ENCODE peak calls at places on chromosomes 1 and 21, in four cellular contexts. One of them, this sample, is unnamed.

GRCh38 chr21:43361493-43362296 is 65.2 kb downstream of the SIK1 start:
- DNase-seq in choroid plexus epithelial cell: peak
- DNase-seq in B cell: peak
- DNase-seq in astrocyte of the spinal cord: peak
- DNase-seq in this sample: peak

GRCh38 chr1:65952692-65953091 is 160.0 kb downstream of the PDE4B start:
- DNase-seq in choroid plexus epithelial cell: peak
- DNase-seq in astrocyte of the spinal cord: peak
- DNase-seq in B cell: no peak
- DNase-seq in this sample: no peak

GRCh38 chr1:225422795-225423517 is 4.9 kb downstream of the LBR start:
- DNase-seq in B cell: no peak
- DNase-seq in astrocyte of the spinal cord: no peak
- DNase-seq in choroid plexus epithelial cell: no peak
- DNase-seq in this sample: no peak

GRCh38 chr1:208203848-208204609 is 40.2 kb downstream of the PLXNA2 start:
- DNase-seq in astrocyte of the spinal cord: peak
- DNase-seq in B cell: no peak
- DNase-seq in choroid plexus epithelial cell: peak
- DNase-seq in this sample: no peak

GRCh38 chr1:87826639-87827345 is 498.1 kb downstream of the LMO4 start:
- DNase-seq in choroid plexus epithelial cell: peak
- DNase-seq in astrocyte of the spinal cord: peak
- DNase-seq in B cell: peak
- DNase-seq in this sample: peak

GRCh38 chr1:100458925-100459814 is 78.8 kb upstream of the GPR88 start:
- DNase-seq in astrocyte of the spinal cord: peak
- DNase-seq in choroid plexus epithelial cell: peak
- DNase-seq in B cell: peak
- DNase-seq in this sample: peak

GRCh38 chr1:212311836-212312497 is 26.8 kb downstream of the PPP2R5A start:
- DNase-seq in choroid plexus epithelial cell: no peak
- DNase-seq in B cell: no peak
- DNase-seq in astrocyte of the spinal cord: no peak
- DNase-seq in this sample: peak

GRCh38 chr1:165637427-165637826 is 6.4 kb downstream of the MGST3 start:
- DNase-seq in astrocyte of the spinal cord: peak
- DNase-seq in choroid plexus epithelial cell: peak
- DNase-seq in B cell: no peak
- DNase-seq in this sample: peak

GRCh38 chr1:27349784-27350672 is 8.2 kb downstream of the SYTL1 start:
- DNase-seq in astrocyte of the spinal cord: peak
- DNase-seq in B cell: peak
- DNase-seq in choroid plexus epithelial cell: peak
- DNase-seq in this sample: no peak

GRCh38 chr1:229664133-229664689 is 38.2 kb downstream of the URB2 start:
- DNase-seq in astrocyte of the spinal cord: peak
- DNase-seq in B cell: peak
- DNase-seq in choroid plexus epithelial cell: peak
- DNase-seq in this sample: peak

GRCh38 chr21:14755086-14755485 is 209.0 kb upstream of the SAMSN1 start:
- DNase-seq in B cell: no peak
- DNase-seq in choroid plexus epithelial cell: no peak
- DNase-seq in astrocyte of the spinal cord: no peak
- DNase-seq in this sample: no peak

GRCh38 chr1:175514309-175515001 is 228.9 kb downstream of the TNR start:
- DNase-seq in B cell: peak
- DNase-seq in astrocyte of the spinal cord: peak
- DNase-seq in choroid plexus epithelial cell: peak
- DNase-seq in this sample: no peak

GRCh38 chr1:25503551-25504426 is 39.6 kb upstream of the LDLRAP1 start:
- DNase-seq in B cell: peak
- DNase-seq in choroid plexus epithelial cell: no peak
- DNase-seq in astrocyte of the spinal cord: no peak
- DNase-seq in this sample: peak

GRCh38 chr1:217568200-217568599 is 62.7 kb downstream of the GPATCH2 start:
- DNase-seq in choroid plexus epithelial cell: no peak
- DNase-seq in astrocyte of the spinal cord: no peak
- DNase-seq in B cell: no peak
- DNase-seq in this sample: no peak

GRCh38 chr21:29104239-29104708 is 26.2 kb upstream of the MAP3K7CL start:
- DNase-seq in choroid plexus epithelial cell: peak
- DNase-seq in B cell: no peak
- DNase-seq in astrocyte of the spinal cord: no peak
- DNase-seq in this sample: no peak

GRCh38 chr1:223827193-223827663 is 18.5 kb downstream of the TP53BP2 start:
- DNase-seq in B cell: no peak
- DNase-seq in astrocyte of the spinal cord: no peak
- DNase-seq in choroid plexus epithelial cell: no peak
- DNase-seq in this sample: peak

GRCh38 chr1:234960722-234961467 is 167.7 kb downstream of the TOMM20 start:
- DNase-seq in choroid plexus epithelial cell: peak
- DNase-seq in B cell: no peak
- DNase-seq in astrocyte of the spinal cord: peak
- DNase-seq in this sample: no peak

GRCh38 chr1:42744030-42744413 is 4.0 kb upstream of the CLDN19 start:
- DNase-seq in astrocyte of the spinal cord: no peak
- DNase-seq in B cell: no peak
- DNase-seq in choroid plexus epithelial cell: no peak
- DNase-seq in this sample: no peak

GRCh38 chr21:42669069-42669468 is 15.6 kb downstream of the PDE9A start:
- DNase-seq in B cell: no peak
- DNase-seq in choroid plexus epithelial cell: no peak
- DNase-seq in astrocyte of the spinal cord: no peak
- DNase-seq in this sample: peak

DNA sequence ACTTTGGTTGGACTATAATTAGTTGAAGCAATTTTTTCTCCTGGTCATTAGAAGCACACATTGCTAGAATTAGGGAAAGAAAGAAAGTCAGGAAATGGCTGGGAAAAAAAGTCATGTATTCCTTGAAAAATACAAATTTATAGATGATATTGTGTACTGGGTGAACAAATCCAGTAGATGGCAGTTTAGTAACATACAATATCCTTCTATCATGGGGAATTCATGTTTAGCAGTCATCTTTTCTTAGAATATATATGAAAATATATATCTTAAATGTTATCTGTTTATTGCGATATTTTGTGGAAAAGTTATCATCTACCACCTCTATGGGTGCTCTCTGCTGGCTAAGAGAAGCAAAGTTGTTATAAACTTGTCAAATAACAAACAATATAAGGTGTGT is 13.1 kb upstream of the ZRANB2 start:
- DNase-seq in choroid plexus epithelial cell: peak
- DNase-seq in astrocyte of the spinal cord: peak
- DNase-seq in B cell: no peak
- DNase-seq in this sample: peak
- TF ChIP-seq CTCF in choroid plexus epithelial cell: peak
- TF ChIP-seq CTCF in astrocyte of the spinal cord: peak
- TF ChIP-seq CTCF in B cell: peak
- TF ChIP-seq CTCF in this sample: peak

DNA sequence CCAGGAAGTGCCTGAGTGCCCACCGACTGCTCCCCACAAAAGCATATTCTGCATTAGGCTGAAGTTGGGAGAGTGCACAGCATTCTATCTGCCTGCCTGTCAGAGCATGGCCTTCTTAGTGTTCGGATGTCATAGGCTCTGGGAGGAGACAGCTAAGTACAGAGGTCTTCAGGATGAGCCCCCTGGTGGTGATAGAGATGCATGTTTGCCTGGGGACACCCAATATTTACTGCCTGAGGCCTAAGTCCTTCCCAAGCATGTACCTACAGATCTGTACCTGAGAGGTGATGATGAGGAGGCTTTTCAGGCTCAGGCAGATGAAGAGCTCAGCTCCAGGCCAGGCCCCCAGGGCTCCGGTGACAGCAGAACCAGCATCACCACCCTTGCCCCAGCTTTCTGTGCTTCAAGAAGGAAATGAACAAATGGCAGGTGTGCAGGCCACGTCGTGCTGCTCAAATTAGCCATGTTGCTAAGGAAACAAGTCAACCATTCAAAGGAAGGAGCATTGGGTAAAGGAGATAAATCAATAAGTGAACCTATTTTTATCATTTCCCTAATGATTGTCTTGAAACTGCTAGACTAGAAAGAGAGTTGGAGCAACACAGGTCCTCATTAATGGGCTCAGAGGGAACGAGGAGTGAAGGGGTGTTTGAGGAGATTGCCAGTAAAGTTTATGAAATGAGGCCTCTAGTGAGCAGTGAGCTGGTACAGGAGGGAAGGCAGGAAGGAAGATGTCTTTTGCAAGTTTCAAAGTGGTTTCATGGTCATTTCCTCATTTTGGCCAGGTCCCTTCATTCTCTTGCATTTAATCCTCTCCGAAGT is 21.2 kb downstream of the CACNA1E start:
- DNase-seq in astrocyte of the spinal cord: no peak
- DNase-seq in B cell: peak
- DNase-seq in choroid plexus epithelial cell: peak
- DNase-seq in this sample: peak
- TF ChIP-seq CTCF in astrocyte of the spinal cord: peak
- TF ChIP-seq CTCF in B cell: peak
- TF ChIP-seq CTCF in choroid plexus epithelial cell: peak
- TF ChIP-seq CTCF in this sample: no peak

DNA sequence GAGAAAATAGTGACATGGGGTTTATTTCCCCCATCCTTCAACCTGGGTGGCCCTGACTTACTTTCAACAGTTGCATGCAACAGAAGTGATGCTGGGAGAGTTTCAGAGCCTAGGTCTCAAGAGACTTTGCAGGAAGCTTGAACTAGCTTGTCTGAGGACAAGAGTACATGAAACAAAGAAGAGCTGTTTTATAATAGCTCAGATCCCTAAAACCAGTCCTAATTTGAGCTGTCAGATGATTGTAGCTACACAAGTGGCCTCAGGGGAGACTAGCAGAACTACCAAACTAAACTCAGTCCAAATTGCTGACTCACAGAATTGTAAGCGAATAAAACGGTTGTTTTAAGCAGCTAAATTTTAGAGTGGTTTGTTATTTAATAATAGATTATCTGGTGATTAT is 17.1 kb downstream of the RC3H1 start:
- DNase-seq in astrocyte of the spinal cord: peak
- DNase-seq in B cell: peak
- DNase-seq in choroid plexus epithelial cell: peak
- DNase-seq in this sample: no peak
- TF ChIP-seq CTCF in astrocyte of the spinal cord: no peak
- TF ChIP-seq CTCF in B cell: no peak
- TF ChIP-seq CTCF in choroid plexus epithelial cell: no peak
- TF ChIP-seq CTCF in this sample: no peak

GRCh38 chr1:204529371-204529895 is 13.2 kb downstream of the MDM4 start:
- DNase-seq in B cell: no peak
- DNase-seq in astrocyte of the spinal cord: no peak
- DNase-seq in choroid plexus epithelial cell: no peak
- DNase-seq in this sample: no peak
- TF ChIP-seq CTCF in B cell: no peak
- TF ChIP-seq CTCF in astrocyte of the spinal cord: no peak
- TF ChIP-seq CTCF in choroid plexus epithelial cell: peak
- TF ChIP-seq CTCF in this sample: no peak

GRCh38 chr1:45585496-45586075 is 1.7 kb downstream of the NASP start:
- DNase-seq in astrocyte of the spinal cord: no peak
- DNase-seq in choroid plexus epithelial cell: no peak
- DNase-seq in B cell: no peak
- DNase-seq in this sample: no peak

GRCh38 chr1:45583666-45584350 is at the start of gene NASP:
- DNase-seq in choroid plexus epithelial cell: peak
- DNase-seq in B cell: peak
- DNase-seq in astrocyte of the spinal cord: peak
- DNase-seq in this sample: peak

GRCh38 chr1:45586769-45587168 is 2.9 kb downstream of the NASP start:
- DNase-seq in choroid plexus epithelial cell: no peak
- DNase-seq in B cell: no peak
- DNase-seq in astrocyte of the spinal cord: no peak
- DNase-seq in this sample: no peak

GRCh38 chr1:45584351-45585109 is 689 bp downstream of the NASP start:
- DNase-seq in astrocyte of the spinal cord: peak
- DNase-seq in B cell: peak
- DNase-seq in choroid plexus epithelial cell: peak
- DNase-seq in this sample: peak

DNA sequence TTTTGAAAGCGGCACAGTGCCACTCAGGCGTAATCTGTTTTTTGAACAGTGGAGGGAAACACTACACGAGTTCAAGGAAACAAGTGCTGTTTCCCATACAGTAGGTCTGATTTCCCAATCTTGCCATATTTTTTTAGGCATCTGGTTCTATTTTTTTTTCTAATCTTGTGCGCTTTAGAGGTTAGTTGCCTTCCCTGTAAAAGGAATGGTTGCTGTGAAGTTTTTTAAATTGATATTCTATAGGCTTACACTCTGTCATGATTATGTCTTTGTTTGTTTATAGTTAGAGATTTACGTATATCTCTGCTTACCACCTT is 1.2 kb downstream of the NASP start:
- DNase-seq in choroid plexus epithelial cell: no peak
- DNase-seq in astrocyte of the spinal cord: no peak
- DNase-seq in B cell: no peak
- DNase-seq in this sample: no peak
- TF ChIP-seq CTCF in choroid plexus epithelial cell: peak
- TF ChIP-seq CTCF in astrocyte of the spinal cord: no peak
- TF ChIP-seq CTCF in B cell: no peak
- TF ChIP-seq CTCF in this sample: no peak

This sample was measured in MCF 10A.